ENCODE peak calls at places on chromosome 3, in four cellular contexts. E, X, L and G are unnamed samples.
A peak's percentile ranks its signal among the peaks of the same experiment; 100 is the strongest.

GRCh38 chr3:124800511-124801374 is 70.5 kb downstream of the UMPS start:
- DNase-seq in L (no peak), E (no peak), X (no peak), G (peak; percentile 67)

GRCh38 chr3:124217542-124217941 is 225.6 kb upstream of the ROPN1 start:
- DNase-seq in X (peak; percentile 76), E (peak; percentile 3), L (peak; percentile 43), G (no peak)

GRCh38 chr3:171704814-171705213 is 105.5 kb downstream of the PLD1 start:
- DNase-seq in L (no peak), E (no peak), X (no peak), G (no peak)

GRCh38 chr3:150293401-150294001 is 114.6 kb upstream of the TSC22D2 start:
- DNase-seq in L (no peak), E (no peak), X (no peak), G (no peak)

GRCh38 chr3:14685204-14685603 is 10.3 kb downstream of the C3orf20 start:
- DNase-seq in L (no peak), X (no peak), E (no peak), G (no peak)

GRCh38 chr3:163384383-163384782 is 1693.9 kb downstream of the SI start:
- DNase-seq in L (no peak), E (no peak), X (no peak), G (no peak)

GRCh38 chr3:113018461-113019181 is 27.8 kb downstream of the GTPBP8 start:
- DNase-seq in X (no peak), L (no peak), E (no peak), G (peak; percentile 6)

GRCh38 chr3:176954517-176954916 is 242.8 kb downstream of the TBL1XR1 start:
- DNase-seq in L (no peak), E (no peak), X (no peak), G (no peak)

GRCh38 chr3:165778891-165779290 is 58.3 kb downstream of the BCHE start:
- DNase-seq in L (no peak), X (no peak), E (no peak), G (no peak)

GRCh38 chr3:81425198-81425868 is 336.1 kb downstream of the GBE1 start:
- DNase-seq in X (no peak), E (no peak), L (no peak), G (no peak)

GRCh38 chr3:17039579-17039978 is 154.8 kb downstream of the PLCL2 start:
- DNase-seq in L (no peak), X (no peak), E (peak; percentile 78), G (no peak)

GRCh38 chr3:13012228-13012691 is 61.0 kb downstream of the IQSEC1 start:
- DNase-seq in L (no peak), E (no peak), X (no peak), G (no peak)

GRCh38 chr3:116038968-116039950 is 406.0 kb downstream of the LSAMP start:
- DNase-seq in L (peak; percentile 21), X (no peak), E (no peak), G (no peak)

GRCh38 chr3:138774529-138775253 is 60.0 kb downstream of the PIK3CB start:
- DNase-seq in X (peak; percentile 71), L (peak; percentile 22), E (peak; percentile 75), G (peak; percentile 49)

GRCh38 chr3:177427096-177427495 is 229.8 kb upstream of the TBL1XR1 start:
- DNase-seq in L (no peak), X (no peak), E (no peak), G (no peak)

GRCh38 chr3:155448531-155448930 is 155.0 kb upstream of the STRIT1 start:
- DNase-seq in L (no peak), X (no peak), E (no peak), G (no peak)

GRCh38 chr3:105385868-105386508 is 19.3 kb downstream of the ALCAM start:
- DNase-seq in E (no peak), L (no peak), X (no peak), G (no peak)

GRCh38 chr3:177932750-177933660 is 603.2 kb upstream of the KCNMB2 start:
- DNase-seq in E (no peak), L (no peak), X (no peak), G (no peak)

GRCh38 chr3:17915341-17915740 is 172.9 kb upstream of the TBC1D5 start:
- DNase-seq in X (no peak), E (no peak), L (no peak), G (no peak)

GRCh38 chr3:126607214-126607908 is 47.6 kb downstream of the TXNRD3 start:
- DNase-seq in E (no peak), X (no peak), L (peak; percentile 8), G (no peak)

GRCh38 chr3:56845505-56845904 is 43.8 kb upstream of the ARHGEF3 start:
- DNase-seq in L (no peak), X (no peak), E (no peak), G (no peak)

GRCh38 chr3:18295171-18295920 is 129.8 kb downstream of the SATB1 start:
- DNase-seq in X (peak; percentile 21), L (peak; percentile 26), E (peak; percentile 87), G (peak; percentile 12)

GRCh38 chr3:99561056-99561455 is 77.3 kb upstream of the COL8A1 start:
- DNase-seq in L (no peak), E (no peak), X (no peak), G (no peak)

GRCh38 chr3:192957441-192957951 is 39.8 kb upstream of the MB21D2 start:
- DNase-seq in E (no peak), L (no peak), X (no peak), G (no peak)

GRCh38 chr3:141482250-141482937 is 4.4 kb upstream of the RASA2 start:
- DNase-seq in L (no peak), X (peak; percentile 90), E (peak; percentile 15), G (no peak)

GRCh38 chr3:65936908-65937638 is 101.6 kb downstream of the MAGI1 start:
- DNase-seq in L (no peak), E (no peak), X (no peak), G (no peak)

GRCh38 chr3:182185341-182185740 is 473.6 kb downstream of the SOX2 start:
- DNase-seq in X (no peak), L (no peak), E (no peak), G (no peak)

GRCh38 chr3:182180646-182181385 is 469.1 kb downstream of the SOX2 start:
- DNase-seq in L (no peak), E (no peak), X (peak; percentile 15), G (peak; percentile 16)

GRCh38 chr3:182179631-182180030 is 467.9 kb downstream of the SOX2 start:
- DNase-seq in X (no peak), E (no peak), L (no peak), G (no peak)

GRCh38 chr3:182182531-182182968 is 470.8 kb downstream of the SOX2 start:
- DNase-seq in L (no peak), X (peak; percentile 7), E (peak; percentile 22), G (no peak)

GRCh38 chr3:182183716-182184430 is 472.1 kb downstream of the SOX2 start:
- DNase-seq in L (no peak), X (no peak), E (no peak), G (no peak)
- TF ChIP-seq ELF1 in L (no peak), X (no peak), E (no peak), G (no peak)

DNA sequence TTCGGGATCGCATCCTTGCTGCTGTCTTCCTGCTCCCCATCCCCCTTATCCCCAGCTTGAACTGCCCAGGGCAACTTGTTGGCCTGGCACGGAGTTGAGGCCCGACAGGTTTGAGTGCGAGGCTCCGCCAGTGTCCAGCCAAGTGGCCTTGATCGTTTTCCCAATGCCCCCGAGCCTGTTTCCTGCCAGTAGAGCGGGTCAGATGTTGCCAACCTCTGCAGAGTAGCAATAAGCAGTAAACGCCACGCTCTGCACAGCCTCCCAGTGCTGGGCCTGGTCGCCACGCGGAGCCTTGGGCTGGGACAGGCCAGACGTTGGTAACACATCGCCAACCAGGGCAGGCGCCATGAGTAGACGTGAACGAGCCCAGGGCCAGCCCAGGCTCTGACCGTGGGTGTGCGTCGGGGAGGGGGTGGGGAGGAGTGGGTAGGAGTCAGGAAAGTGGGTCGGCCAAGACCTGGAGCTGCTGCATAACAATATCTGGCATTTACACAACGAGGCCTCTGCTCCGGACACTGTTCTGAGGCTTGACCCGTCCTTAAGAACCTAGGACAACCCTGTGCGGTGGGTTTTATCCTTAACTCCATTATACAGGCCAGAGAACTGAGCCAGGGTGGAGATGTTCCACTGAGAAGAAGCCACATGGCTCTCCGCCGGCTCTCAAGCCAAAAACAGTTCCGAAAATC is 444 bp upstream of the ABHD14A start:
- DNase-seq in X (no peak), E (no peak), L (no peak), G (peak; percentile 62)
- H2AFZ ChIP-seq in X (no peak overlapping the region), E (no peak overlapping the region), L (peak overlapping the region; percentile 88), G (peak overlapping the region; percentile 95)

GRCh38 chr3:11949351-11949750 is 54.8 kb upstream of the SYN2 start:
- DNase-seq in L (no peak), E (no peak), X (no peak), G (no peak)

GRCh38 chr3:11948331-11948730 is 55.9 kb upstream of the SYN2 start:
- DNase-seq in E (no peak), L (no peak), X (no peak), G (no peak)

GRCh38 chr3:11948866-11949265 is 55.3 kb upstream of the SYN2 start:
- DNase-seq in X (no peak), L (no peak), E (no peak), G (no peak)

GRCh38 chr3:11944052-11944673 is 60.0 kb upstream of the SYN2 start:
- DNase-seq in X (peak; percentile 37), L (peak; percentile 69), E (peak; percentile 70), G (peak; percentile 27)
- TF ChIP-seq ELF1 in X (no peak), L (no peak), E (no peak), G (no peak)

DNA sequence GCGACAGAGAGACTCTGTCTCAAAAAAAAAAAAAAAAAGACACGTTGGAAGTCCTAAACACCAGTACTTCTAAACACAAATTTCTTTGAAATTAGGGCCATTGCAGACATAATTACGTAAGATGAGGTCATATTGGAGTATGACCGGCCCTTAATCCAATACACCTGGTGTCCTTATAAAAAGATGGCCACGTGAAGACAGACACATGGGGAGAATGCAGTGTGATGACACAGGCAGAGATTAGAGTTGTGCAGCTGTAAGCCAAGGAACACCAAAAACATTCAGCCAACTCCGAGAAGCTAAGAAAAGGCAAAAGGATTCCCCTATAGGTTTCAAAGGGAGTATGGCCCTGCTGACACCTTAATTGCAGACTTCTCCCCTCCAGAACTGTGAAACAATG is 379.0 kb upstream of the PDZRN3 start:
- DNase-seq in X (no peak), E (no peak), L (no peak), G (no peak)
- H2AFZ ChIP-seq in X (no peak overlapping the region), E (no peak overlapping the region), L (no peak overlapping the region), G (no peak overlapping the region)